ENCODE peak calls at places on chromosomes 13 and 19, in ten cellular contexts. H, N, B, X, D, G, A, R, F and O are unnamed samples.

GRCh38 chr19:31073485-31074221 is 275.6 kb downstream of the TSHZ3 start:
- DNase-seq in A (no peak), X (no peak), F (no peak), B (no peak), D (no peak), G (no peak), R (no peak), H (no peak), N (no peak), O (no peak)

GRCh38 chr19:50515168-50515561 is 1.5 kb upstream of the ASPDH start:
- DNase-seq in N (no peak), H (no peak), X (no peak), G (no peak), D (no peak), F (no peak), R (no peak), B (no peak), A (no peak), O (no peak)

GRCh38 chr19:8161135-8161646 is 11.8 kb upstream of the FBN3 start:
- DNase-seq in X (no peak), F (no peak), D (no peak), G (no peak), B (no peak), N (peak), R (peak), A (no peak), H (no peak), O (no peak)

GRCh38 chr19:681029-681626 is 4.9 kb downstream of the FSTL3 start:
- DNase-seq in B (no peak), F (no peak), N (no peak), X (no peak), A (no peak), R (no peak), D (peak), G (no peak), H (peak), O (no peak)

GRCh38 chr13:72255908-72256307 is 388.9 kb upstream of the DACH1 start:
- DNase-seq in A (no peak), F (no peak), G (no peak), X (no peak), B (no peak), N (peak), R (peak), H (no peak), D (no peak), O (no peak)

GRCh38 chr13:79772811-79773210 is 291.9 kb downstream of the NDFIP2 start:
- DNase-seq in R (no peak), F (no peak), G (no peak), A (no peak), D (no peak), N (no peak), X (no peak), H (no peak), B (no peak), O (no peak)

GRCh38 chr13:40302351-40302750 is 364.1 kb downstream of the FOXO1 start:
- DNase-seq in B (no peak), G (no peak), A (no peak), N (no peak), X (no peak), D (no peak), R (no peak), F (no peak), H (no peak), O (no peak)

GRCh38 chr13:105991622-105992254 is 543.7 kb downstream of the EFNB2 start:
- DNase-seq in G (no peak), X (no peak), A (no peak), F (no peak), R (no peak), N (peak), B (no peak), D (no peak), H (no peak), O (no peak)

GRCh38 chr19:56245062-56245740 is 27.3 kb upstream of the EDDM13 start:
- DNase-seq in R (no peak), F (no peak), X (peak), B (no peak), G (no peak), H (no peak), N (peak), A (no peak), D (no peak), O (no peak)

GRCh38 chr19:31461814-31462539 is 112.7 kb upstream of the TSHZ3 start:
- DNase-seq in F (no peak), G (no peak), B (no peak), A (no peak), X (no peak), H (no peak), D (no peak), N (peak), R (no peak), O (no peak)

GRCh38 chr13:112958127-112958989 is 10.7 kb upstream of the MCF2L start:
- DNase-seq in B (no peak), F (no peak), R (no peak), X (no peak), H (no peak), D (no peak), N (no peak), G (no peak), A (no peak), O (no peak)

GRCh38 chr19:4057913-4058695 is 8.6 kb downstream of the ZBTB7A start:
- DNase-seq in X (no peak), A (peak), B (peak), H (peak), F (no peak), N (peak), R (no peak), G (no peak), D (no peak), O (no peak)

GRCh38 chr19:8305798-8306197 is 2.4 kb downstream of the CD320 start:
- DNase-seq in G (no peak), F (no peak), H (peak), X (no peak), D (no peak), R (no peak), N (no peak), A (no peak), B (no peak), O (no peak)

GRCh38 chr13:69020120-69020519 is 1087.5 kb upstream of the ATXN8OS start:
- DNase-seq in H (no peak), X (no peak), B (no peak), F (no peak), A (no peak), D (no peak), G (no peak), R (no peak), N (no peak), O (no peak)

GRCh38 chr13:44403720-44404063 is 30.1 kb downstream of the SERP2 start:
- DNase-seq in B (no peak), N (no peak), G (no peak), A (no peak), R (peak), F (no peak), D (no peak), H (no peak), X (no peak), O (no peak)

GRCh38 chr13:92804346-92804745 is 422.3 kb upstream of the GPC6 start:
- DNase-seq in H (no peak), R (no peak), N (peak), F (no peak), B (no peak), A (no peak), D (no peak), G (no peak), X (no peak), O (no peak)

GRCh38 chr13:34638897-34639296 is 303.2 kb upstream of the NBEA start:
- DNase-seq in N (no peak), H (no peak), A (no peak), R (no peak), B (no peak), D (no peak), G (no peak), F (no peak), X (no peak), O (no peak)

GRCh38 chr19:28519218-28519779 is 693.7 kb downstream of the UQCRFS1 start:
- DNase-seq in B (no peak), H (no peak), D (no peak), F (no peak), A (no peak), G (no peak), X (no peak), N (no peak), R (no peak), O (no peak)

GRCh38 chr13:44030615-44031014 is 150.9 kb downstream of the LACC1 start:
- DNase-seq in A (no peak), R (no peak), X (no peak), H (no peak), B (no peak), D (no peak), G (no peak), N (no peak), F (no peak), O (no peak)

GRCh38 chr13:41812851-41813250 is 148.1 kb downstream of the VWA8 start:
- DNase-seq in G (no peak), B (no peak), N (no peak), H (no peak), R (no peak), F (no peak), X (no peak), D (no peak), A (no peak), O (no peak)

GRCh38 chr19:4088975-4089374 is 22.3 kb upstream of the ZBTB7A start:
- DNase-seq in X (no peak), N (no peak), R (no peak), F (no peak), H (no peak), A (peak), G (peak), D (no peak), B (no peak), O (no peak)

GRCh38 chr13:40485611-40486517 is 180.6 kb downstream of the FOXO1 start:
- DNase-seq in F (no peak), H (no peak), B (no peak), R (no peak), X (no peak), D (peak), G (peak), N (no peak), A (peak), O (no peak)

GRCh38 chr13:107450931-107451330 is 764.4 kb downstream of the LIG4 start:
- DNase-seq in X (peak), B (peak), D (no peak), G (no peak), H (peak), A (no peak), N (peak), R (no peak), F (no peak), O (no peak)

GRCh38 chr13:40505196-40505595 is 161.2 kb downstream of the FOXO1 start:
- DNase-seq in H (no peak), D (no peak), G (no peak), R (no peak), X (no peak), B (no peak), A (no peak), F (no peak), N (no peak), O (no peak)

GRCh38 chr13:90239130-90239529 is 1108.4 kb upstream of the MIR17HG start:
- DNase-seq in B (no peak), X (no peak), N (no peak), G (no peak), R (no peak), D (no peak), F (no peak), A (no peak), H (no peak), O (no peak)

GRCh38 chr19:37329686-37330085 is 41.2 kb upstream of the ZNF527 start:
- DNase-seq in B (no peak), D (no peak), G (no peak), A (no peak), X (no peak), R (peak), F (no peak), H (no peak), N (peak), O (no peak)

GRCh38 chr13:99218545-99218944 is 17.9 kb downstream of the UBAC2 start:
- DNase-seq in B (no peak), F (no peak), A (no peak), D (no peak), G (no peak), R (no peak), N (no peak), H (peak), X (no peak), O (no peak)

GRCh38 chr19:55857149-55857548 is 20.8 kb downstream of the NLRP4 start:
- DNase-seq in G (no peak), B (no peak), X (no peak), A (no peak), F (no peak), R (no peak), N (no peak), D (no peak), H (no peak), O (no peak)

GRCh38 chr19:38711726-38712153 is 32.5 kb downstream of the CAPN12 start:
- DNase-seq in F (peak), D (no peak), A (no peak), N (peak), B (no peak), R (no peak), H (no peak), X (peak), G (no peak), O (no peak)

GRCh38 chr13:77415253-77416127 is 88.6 kb upstream of the MYCBP2 start:
- DNase-seq in H (no peak), X (no peak), F (no peak), B (no peak), N (no peak), G (no peak), R (no peak), D (no peak), A (no peak), O (no peak)

GRCh38 chr13:28353679-28354078 is 141.2 kb downstream of the FLT1 start:
- DNase-seq in F (no peak), X (no peak), N (no peak), R (no peak), G (no peak), D (no peak), H (no peak), A (no peak), B (no peak), O (no peak)

GRCh38 chr19:41319500-41320184 is 9.7 kb downstream of the CCDC97 start:
- DNase-seq in R (no peak), D (no peak), B (no peak), H (no peak), G (no peak), X (no peak), A (no peak), N (no peak), F (no peak), O (no peak)

GRCh38 chr13:35144496-35144895 is 202.4 kb downstream of the NBEA start:
- DNase-seq in A (no peak), N (peak), B (no peak), R (peak), G (no peak), F (no peak), D (no peak), H (no peak), X (no peak), O (no peak)

GRCh38 chr13:79585033-79585432 is 104.1 kb downstream of the NDFIP2 start:
- DNase-seq in N (peak), A (no peak), G (no peak), H (no peak), F (no peak), X (no peak), R (no peak), B (no peak), D (no peak), O (no peak)

GRCh38 chr13:107928762-107929161 is 286.6 kb downstream of the LIG4 start:
- DNase-seq in G (no peak), B (no peak), A (no peak), X (no peak), D (no peak), F (no peak), H (no peak), N (no peak), R (no peak), O (no peak)

GRCh38 chr13:38620876-38621275 is 66.0 kb upstream of the FREM2 start:
- DNase-seq in H (no peak), X (no peak), N (no peak), G (no peak), R (no peak), B (no peak), D (no peak), F (no peak), A (no peak), O (no peak)

GRCh38 chr13:107585466-107585865 is 629.9 kb downstream of the LIG4 start:
- DNase-seq in X (no peak), D (no peak), B (no peak), F (no peak), H (no peak), A (no peak), G (no peak), R (peak), N (no peak), O (no peak)

GRCh38 chr19:35644987-35645679 is 3.0 kb upstream of the COX6B1 start:
- DNase-seq in X (no peak), R (peak), N (peak), F (no peak), H (peak), A (peak), D (peak), B (no peak), G (peak), O (peak)

GRCh38 chr13:105220063-105220462 is 1315.4 kb downstream of the EFNB2 start:
- DNase-seq in X (peak), R (no peak), F (no peak), G (no peak), H (no peak), A (no peak), B (no peak), D (no peak), N (peak), O (no peak)

GRCh38 chr19:3129112-3129511 is 6.7 kb upstream of the GNA15 start:
- DNase-seq in G (no peak), H (no peak), R (peak), A (no peak), F (no peak), B (no peak), X (peak), D (no peak), N (peak), O (no peak)